ENCODE peak calls at places on chromosomes 3 and 15, in nine cellular contexts. Y is stimulated activated naive CD8-positive, alpha-beta T cell treated with anti-CD3 and anti-CD28 coated beads, Interleukin-15, amount 100 ng/mL, for 72 hours; R is lower leg skin; Q is endothelial cell; W is HTR-8/SVneo; H is neuronal stem cell; A is AG20443; O is uterus; E is activated T-cell treated with anti-CD3 and anti-CD28 coated beads, Interleukin-2, amount 50 U/mL, for 1 hour. B is an unnamed sample.

GRCh38 chr3:124982855-124983254 is 48.3 kb upstream of the MUC13 start:
- DNase-seq in O (no peak), A (no peak), W (no peak), Y (no peak), R (no peak), Q (peak), E (no peak), H (no peak), B (no peak)

GRCh38 chr3:192835818-192836468 is 81.7 kb downstream of the MB21D2 start:
- DNase-seq in R (no peak), Q (no peak), E (no peak), A (no peak), H (no peak), W (no peak), O (peak), Y (no peak), B (no peak)

GRCh38 chr15:25793354-25794050 is 69.6 kb downstream of the ATP10A start:
- DNase-seq in A (no peak), E (no peak), O (no peak), W (no peak), Q (no peak), H (no peak), R (peak), Y (no peak), B (no peak)

GRCh38 chr3:188152660-188153497 is 1.1 kb upstream of the LPP start:
- DNase-seq in Y (peak), A (peak), H (peak), O (peak), R (peak), E (peak), Q (peak), W (peak), B (no peak)

GRCh38 chr3:68957895-68958294 is 25.5 kb upstream of the TAFA4 start:
- DNase-seq in R (no peak), Y (no peak), H (no peak), O (no peak), W (no peak), A (no peak), E (no peak), Q (no peak), B (no peak)

GRCh38 chr3:19937459-19938362 is 3.7 kb upstream of the EFHB start:
- DNase-seq in O (no peak), Y (peak), E (no peak), H (no peak), A (no peak), W (no peak), Q (no peak), R (no peak), B (no peak)

GRCh38 chr15:98207928-98208327 is 247.4 kb downstream of the ARRDC4 start:
- DNase-seq in E (no peak), A (no peak), Q (no peak), H (no peak), Y (no peak), W (no peak), R (no peak), O (no peak), B (no peak)

GRCh38 chr15:91055548-91056331 is 33.3 kb upstream of the VPS33B start:
- DNase-seq in Q (peak), A (peak), W (peak), H (peak), R (no peak), Y (peak), E (peak), O (no peak), B (peak)

GRCh38 chr3:172313671-172314070 is 134.6 kb downstream of the GHSR start:
- DNase-seq in Y (no peak), R (no peak), W (no peak), E (no peak), H (no peak), O (no peak), A (no peak), Q (no peak), B (no peak)

GRCh38 chr3:55868347-55868746 is 381.2 kb upstream of the WNT5A start:
- DNase-seq in A (no peak), Q (no peak), R (no peak), Y (no peak), W (no peak), E (no peak), H (no peak), O (no peak), B (no peak)